ENCODE peak calls at places on chromosomes 13 and 19, in seven cellular contexts. Y is left ventricle myocardium inferior, T is transverse colon, C is OCI-LY7, V is PC-3, K is fibroblast of pulmonary artery, J is lower leg skin. S is an unnamed sample.

GRCh38 chr19:15323496-15324235 is 8.7 kb downstream of the BRD4 start:
- DNase-seq in Y (peak; percentile 64), T (peak; percentile 59), C (no peak), V (no peak), K (peak; percentile 67), J (peak; percentile 93), S (no peak)

GRCh38 chr19:35585844-35586243 is at the start of gene PMIS2:
- DNase-seq in Y (no peak), T (no peak), C (peak; percentile 37), V (no peak), K (no peak), J (no peak), S (no peak)

GRCh38 chr19:27986299-27986698 is 1226.7 kb downstream of the UQCRFS1 start:
- DNase-seq in Y (no peak), T (no peak), C (no peak), V (no peak), K (no peak), J (no peak), S (no peak)

GRCh38 chr19:55206664-55207500 is 2.4 kb downstream of the PTPRH start:
- DNase-seq in Y (peak; percentile 75), T (peak; percentile 91), C (no peak), V (peak; percentile 96), K (peak; percentile 91), J (peak; percentile 92), S (peak; percentile 89)

GRCh38 chr13:97113231-97114001 is 108.7 kb upstream of the MBNL2 start:
- DNase-seq in Y (no peak), T (no peak), C (no peak), V (no peak), K (no peak), J (no peak), S (no peak)

GRCh38 chr13:100872761-100873160 is 198.2 kb upstream of the TMTC4 start:
- DNase-seq in Y (no peak), T (no peak), C (no peak), V (no peak), K (peak; percentile 28), J (no peak), S (no peak)

GRCh38 chr19:18419195-18419698 is at the start of gene SSBP4:
- DNase-seq in Y (peak; percentile 81), T (peak; percentile 75), C (peak; percentile 88), V (peak; percentile 85), K (peak; percentile 81), J (no peak), S (no peak)

GRCh38 chr13:55577847-55578210 is 1562.9 kb upstream of the PRR20A start:
- DNase-seq in Y (no peak), T (no peak), C (no peak), V (no peak), K (no peak), J (no peak), S (no peak)

GRCh38 chr19:46610851-46611770 is 10.0 kb downstream of the CALM3 start:
- DNase-seq in Y (peak; percentile 9), T (peak; percentile 15), C (peak; percentile 39), V (no peak), K (no peak), J (peak; percentile 79), S (no peak)

GRCh38 chr13:33472446-33472845 is 186.9 kb upstream of the STARD13 start:
- DNase-seq in Y (no peak), T (no peak), C (no peak), V (no peak), K (no peak), J (no peak), S (no peak)

GRCh38 chr13:23561261-23561660 is 9.0 kb upstream of the TNFRSF19 start:
- DNase-seq in Y (no peak), T (no peak), C (no peak), V (no peak), K (no peak), J (no peak), S (no peak)

GRCh38 chr19:32872391-32872790 is 2.8 kb upstream of the SLC7A9 start:
- DNase-seq in Y (no peak), T (no peak), C (no peak), V (no peak), K (no peak), J (no peak), S (no peak)

GRCh38 chr13:32278456-32278855 is 36.7 kb downstream of the ZAR1L start:
- DNase-seq in Y (no peak), T (no peak), C (no peak), V (no peak), K (no peak), J (no peak), S (no peak)

GRCh38 chr19:18895038-18895827 is 725 bp downstream of the CERS1 start:
- DNase-seq in Y (no peak), T (peak; percentile 31), C (peak; percentile 34), V (peak; percentile 53), K (peak; percentile 34), J (no peak), S (no peak)

GRCh38 chr13:49436890-49437289 is 7.0 kb downstream of the CAB39L start:
- DNase-seq in Y (peak; percentile 25), T (no peak), C (peak; percentile 40), V (peak; percentile 38), K (peak; percentile 70), J (no peak), S (no peak)

GRCh38 chr13:80224468-80224867 is 116.5 kb downstream of the SPRY2 start:
- DNase-seq in Y (no peak), T (no peak), C (no peak), V (peak; percentile 82), K (peak; percentile 70), J (no peak), S (no peak)

GRCh38 chr19:3618144-3618810 is 8.3 kb downstream of the CACTIN start:
- DNase-seq in Y (peak; percentile 71), T (peak; percentile 70), C (peak; percentile 37), V (peak; percentile 29), K (peak; percentile 56), J (no peak), S (no peak)

GRCh38 chr19:10018219-10018618 is 4.9 kb downstream of the RDH8 start:
- DNase-seq in Y (no peak), T (no peak), C (no peak), V (peak; percentile 60), K (no peak), J (no peak), S (no peak)

GRCh38 chr13:107331359-107331758 is 763.4 kb upstream of the ARGLU1 start:
- DNase-seq in Y (no peak), T (no peak), C (no peak), V (no peak), K (no peak), J (no peak), S (no peak)
- H3K4me3 ChIP-seq in Y (no peak overlapping the region), T (no peak overlapping the region), C (no peak overlapping the region), V (no peak overlapping the region), K (no peak overlapping the region), J (no peak overlapping the region), S (no peak overlapping the region)

DNA sequence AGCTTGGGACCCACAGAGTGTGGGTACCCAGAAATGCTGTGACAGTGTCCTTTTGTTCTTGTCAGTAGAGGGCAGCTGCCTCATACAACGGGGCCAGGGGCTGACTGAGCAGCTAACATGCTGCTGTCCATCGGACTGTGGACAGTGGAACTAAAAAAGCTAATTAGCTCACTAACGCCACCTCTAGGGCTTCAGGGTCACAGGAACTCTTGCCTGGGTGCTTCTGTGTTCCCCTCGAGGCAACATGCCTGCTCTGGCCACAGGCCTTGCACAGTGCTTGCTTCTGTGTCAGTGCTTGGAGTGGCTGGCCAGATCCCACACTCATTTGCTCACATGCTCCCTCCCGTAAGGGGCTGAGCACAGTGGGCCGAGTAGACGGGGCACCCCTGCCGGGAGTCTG is 377.0 kb downstream of the OLFM4 start:
- DNase-seq in Y (no peak), T (no peak), C (no peak), V (no peak), K (no peak), J (no peak), S (no peak)
- TF ChIP-seq CTCF in Y (no peak), T (no peak), C (no peak), V (no peak), K (no peak), J (no peak), S (no peak)

GRCh38 chr13:44812818-44813217 is 176.5 kb downstream of the NUFIP1 start:
- DNase-seq in Y (no peak), T (no peak), C (no peak), V (no peak), K (peak; percentile 59), J (no peak), S (no peak)

GRCh38 chr13:44816701-44817684 is 172.3 kb downstream of the NUFIP1 start:
- DNase-seq in Y (no peak), T (no peak), C (no peak), V (peak; percentile 82), K (peak; percentile 38), J (no peak), S (peak; percentile 78)

GRCh38 chr13:44814836-44815235 is 174.4 kb downstream of the NUFIP1 start:
- DNase-seq in Y (no peak), T (no peak), C (no peak), V (no peak), K (no peak), J (no peak), S (no peak)

GRCh38 chr13:44815507-44816074 is 173.7 kb downstream of the NUFIP1 start:
- DNase-seq in Y (no peak), T (no peak), C (no peak), V (peak; percentile 91), K (peak; percentile 98), J (no peak), S (peak; percentile 98)

DNA sequence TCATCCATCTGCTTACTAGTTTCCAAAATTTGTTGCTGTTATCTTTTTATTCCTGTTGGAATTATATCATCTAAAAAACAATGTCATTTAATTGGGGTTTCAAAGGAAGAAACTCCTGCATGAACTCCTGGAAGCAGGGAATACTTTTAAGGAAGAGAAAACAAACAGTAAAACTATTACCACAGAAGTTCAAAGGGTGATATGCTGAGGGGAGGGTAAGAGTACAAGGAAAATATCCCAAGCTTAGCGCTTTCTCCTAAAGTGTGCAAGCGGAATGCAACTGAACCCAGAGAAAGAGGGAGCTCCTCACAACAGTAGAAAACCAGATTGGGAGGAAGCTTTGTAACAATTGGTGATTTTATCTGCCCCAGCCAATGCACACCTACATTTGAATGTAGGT is 175.1 kb downstream of the NUFIP1 start:
- DNase-seq in Y (no peak), T (no peak), C (no peak), V (no peak), K (no peak), J (no peak), S (no peak)
- H3K4me3 ChIP-seq in Y (no peak overlapping the region), T (no peak overlapping the region), C (no peak overlapping the region), V (no peak overlapping the region), K (no peak overlapping the region), J (no peak overlapping the region), S (no peak overlapping the region)

DNA sequence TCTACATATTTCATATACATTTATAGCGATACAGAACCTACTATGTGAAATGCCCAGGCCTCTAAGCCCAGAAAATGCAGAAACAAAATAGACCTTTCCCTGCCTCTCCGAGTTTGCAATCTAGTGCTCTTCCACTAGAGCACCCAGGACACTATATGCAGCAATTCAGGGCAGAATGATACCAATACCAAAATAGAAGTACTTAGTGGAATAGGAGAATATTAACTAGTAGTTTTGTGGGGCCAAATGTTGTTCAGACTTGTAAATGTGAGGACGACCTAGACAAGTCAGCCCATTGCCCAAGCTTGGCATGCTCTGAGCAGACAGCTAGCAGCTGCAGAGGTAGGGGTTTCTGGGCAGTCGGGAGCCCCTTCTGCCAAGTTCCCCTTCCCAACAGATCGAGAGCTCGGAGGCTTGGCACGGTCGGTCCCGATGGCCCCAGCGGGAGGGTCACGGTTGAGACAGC is 35.8 kb upstream of the FLT1 start:
- DNase-seq in Y (no peak), T (no peak), C (no peak), V (peak; percentile 4), K (peak; percentile 50), J (no peak), S (no peak)
- TF ChIP-seq CTCF in Y (peak; percentile 13), T (no peak), C (no peak), V (no peak), K (peak; percentile 29), J (no peak), S (no peak)

S was measured in retinal pigment epithelial cell.